ENCODE peak calls at places on chromosome 11, in four cellular contexts. H is A549, T is hepatocyte, R is PC-3. W is an unnamed sample.

GRCh38 chr11:76935030-76935429 is 74.3 kb downstream of the ACER3 start:
- DNase-seq in H (peak; percentile 31), T (no peak), R (no peak), W (no peak)

GRCh38 chr11:46382644-46383403 is 1.4 kb downstream of the MDK start:
- DNase-seq in H (peak; percentile 75), T (peak; percentile 68), R (peak; percentile 36), W (peak; percentile 66)

GRCh38 chr11:33893711-33894401 is 2.0 kb upstream of the LMO2 start:
- DNase-seq in H (no peak), T (no peak), R (no peak), W (no peak)

GRCh38 chr11:128187829-128188228 is 399.5 kb downstream of the ETS1 start:
- DNase-seq in H (no peak), T (no peak), R (no peak), W (no peak)

GRCh38 chr11:58549644-58550043 is 26.0 kb downstream of the LPXN start:
- DNase-seq in H (no peak), T (no peak), R (no peak), W (no peak)

GRCh38 chr11:27612932-27613669 is 87.2 kb downstream of the BDNF start:
- DNase-seq in H (no peak), T (no peak), R (peak; percentile 61), W (no peak)

GRCh38 chr11:75305993-75306392 is 45.5 kb downstream of the ARRB1 start:
- DNase-seq in H (no peak), T (no peak), R (no peak), W (no peak)

GRCh38 chr11:75349540-75350116 is 1.8 kb downstream of the ARRB1 start:
- DNase-seq in H (no peak), T (no peak), R (no peak), W (peak; percentile 58)

GRCh38 chr11:100757636-100758035 is 70.5 kb downstream of the ARHGAP42 start:
- DNase-seq in H (no peak), T (no peak), R (no peak), W (no peak)

GRCh38 chr11:107044503-107044902 is 26.2 kb upstream of the GUCY1A2 start:
- DNase-seq in H (no peak), T (no peak), R (peak; percentile 40), W (no peak)

GRCh38 chr11:65867284-65868071 is 5.1 kb downstream of the EFEMP2 start:
- DNase-seq in H (no peak), T (no peak), R (no peak), W (no peak)

GRCh38 chr11:134476435-134477021 is 64.5 kb upstream of the B3GAT1 start:
- DNase-seq in H (no peak), T (peak; percentile 62), R (peak; percentile 31), W (no peak)

GRCh38 chr11:14894657-14895598 is 2.9 kb upstream of the CYP2R1 start:
- DNase-seq in H (no peak), T (peak; percentile 18), R (no peak), W (no peak)

GRCh38 chr11:63769719-63770443 is 1.3 kb upstream of the ZFTA start:
- DNase-seq in H (no peak), T (peak; percentile 40), R (no peak), W (no peak)

GRCh38 chr11:70502677-70503076 is 104.3 kb downstream of the CTTN start:
- DNase-seq in H (no peak), T (no peak), R (no peak), W (no peak)

GRCh38 chr11:77173494-77173893 is 45.4 kb downstream of the MYO7A start:
- DNase-seq in H (no peak), T (peak; percentile 47), R (no peak), W (no peak)

GRCh38 chr11:41861791-41862190 is 402.3 kb upstream of the LRRC4C start:
- DNase-seq in H (no peak), T (no peak), R (no peak), W (no peak)

GRCh38 chr11:72762641-72763304 is 10.6 kb upstream of the ARAP1 start:
- DNase-seq in H (no peak), T (no peak), R (no peak), W (no peak)

GRCh38 chr11:101617735-101618332 is 34.0 kb upstream of the TRPC6 start:
- DNase-seq in H (no peak), T (no peak), R (peak; percentile 72), W (no peak)

GRCh38 chr11:19389787-19390303 is 149.1 kb upstream of the E2F8 start:
- DNase-seq in H (no peak), T (peak; percentile 16), R (no peak), W (no peak)

GRCh38 chr11:93741882-93742226 is 382 bp downstream of the C11orf54 start:
- DNase-seq in H (peak; percentile 75), T (peak; percentile 76), R (peak; percentile 73), W (peak; percentile 88)

GRCh38 chr11:126573325-126574076 is 218.0 kb downstream of the ST3GAL4 start:
- DNase-seq in H (no peak), T (no peak), R (no peak), W (no peak)

GRCh38 chr11:118886681-118887111 is 3.0 kb downstream of the CXCR5 start:
- DNase-seq in H (no peak), T (no peak), R (no peak), W (no peak)

GRCh38 chr11:77557553-77557952 is 32.2 kb upstream of the AQP11 start:
- DNase-seq in H (peak; percentile 61), T (no peak), R (peak; percentile 57), W (no peak)

GRCh38 chr11:67230406-67230805 is 35.9 kb upstream of the GRK2 start:
- DNase-seq in H (no peak), T (no peak), R (peak; percentile 54), W (no peak)

GRCh38 chr11:71139516-71140205 is 112.7 kb downstream of the SHANK2 start:
- DNase-seq in H (no peak), T (peak; percentile 27), R (no peak), W (peak; percentile 8)

GRCh38 chr11:75399344-75400109 is at the start of gene RPS3:
- DNase-seq in H (peak; percentile 93), T (peak; percentile 95), R (peak; percentile 96), W (peak; percentile 94)

GRCh38 chr11:15783619-15784018 is 572.7 kb downstream of the SOX6 start:
- DNase-seq in H (no peak), T (no peak), R (no peak), W (peak; percentile 57)

GRCh38 chr11:19367051-19367709 is 126.4 kb upstream of the E2F8 start:
- DNase-seq in H (no peak), T (no peak), R (peak; percentile 37), W (no peak)

GRCh38 chr11:35088676-35089075 is 50.3 kb upstream of the CD44 start:
- DNase-seq in H (no peak), T (no peak), R (peak; percentile 57), W (no peak)

GRCh38 chr11:13685461-13686108 is 17.1 kb downstream of the FAR1 start:
- DNase-seq in H (no peak), T (no peak), R (no peak), W (no peak)

GRCh38 chr11:34405079-34405858 is 33.5 kb upstream of the CAT start:
- DNase-seq in H (peak; percentile 13), T (no peak), R (no peak), W (peak; percentile 43)

GRCh38 chr11:8011981-8012444 is 24.9 kb downstream of the EIF3F start:
- DNase-seq in H (no peak), T (peak; percentile 42), R (peak; percentile 48), W (no peak)

GRCh38 chr11:81222491-81222890 is 1511.2 kb downstream of the FAM181B start:
- DNase-seq in H (no peak), T (no peak), R (no peak), W (no peak)

GRCh38 chr11:72578051-72578450 is 96.2 kb downstream of the PDE2A start:
- DNase-seq in H (no peak), T (no peak), R (no peak), W (no peak)

GRCh38 chr11:65366340-65366773 is 11.8 kb downstream of the TIGD3 start:
- DNase-seq in H (peak; percentile 88), T (peak; percentile 87), R (peak; percentile 86), W (peak; percentile 90)

GRCh38 chr11:7348432-7349298 is 97.0 kb downstream of the SYT9 start:
- DNase-seq in H (no peak), T (peak; percentile 85), R (peak; percentile 14), W (no peak)

DNA sequence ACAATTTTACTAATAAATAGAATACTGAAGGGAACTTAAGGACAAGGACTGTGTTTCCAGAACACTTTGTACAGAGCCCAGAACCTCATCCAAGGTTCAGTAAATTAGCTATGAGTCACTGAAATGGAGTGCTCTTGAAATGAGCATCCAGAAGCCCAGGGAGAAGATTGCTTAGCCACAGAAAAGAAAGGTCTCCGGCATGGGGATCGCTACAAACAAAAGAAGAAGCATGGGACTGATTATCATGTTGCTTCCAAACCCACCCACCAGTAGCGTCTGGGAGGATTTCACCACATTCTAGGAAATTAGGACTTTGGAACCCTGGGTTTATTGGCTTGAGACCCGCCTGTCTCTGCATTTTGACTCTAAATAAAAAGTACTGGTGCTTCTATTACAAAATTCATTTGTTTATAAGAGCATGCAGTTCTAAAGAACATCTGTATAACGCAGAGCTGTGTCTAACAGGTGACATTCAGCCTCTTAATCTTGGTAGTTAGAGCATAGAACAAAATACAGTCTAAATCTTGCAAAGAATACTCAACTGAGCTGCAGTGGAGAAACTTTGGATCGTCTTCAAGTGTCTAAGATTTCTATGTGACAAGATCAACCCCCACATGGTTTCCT is 35.9 kb upstream of the SESN3 start:
- DNase-seq in H (no peak), T (no peak), R (no peak), W (no peak)
- H3K27ac ChIP-seq in H (no peak overlapping the region), T (no peak overlapping the region), R (no peak overlapping the region), W (no peak overlapping the region)

DNA sequence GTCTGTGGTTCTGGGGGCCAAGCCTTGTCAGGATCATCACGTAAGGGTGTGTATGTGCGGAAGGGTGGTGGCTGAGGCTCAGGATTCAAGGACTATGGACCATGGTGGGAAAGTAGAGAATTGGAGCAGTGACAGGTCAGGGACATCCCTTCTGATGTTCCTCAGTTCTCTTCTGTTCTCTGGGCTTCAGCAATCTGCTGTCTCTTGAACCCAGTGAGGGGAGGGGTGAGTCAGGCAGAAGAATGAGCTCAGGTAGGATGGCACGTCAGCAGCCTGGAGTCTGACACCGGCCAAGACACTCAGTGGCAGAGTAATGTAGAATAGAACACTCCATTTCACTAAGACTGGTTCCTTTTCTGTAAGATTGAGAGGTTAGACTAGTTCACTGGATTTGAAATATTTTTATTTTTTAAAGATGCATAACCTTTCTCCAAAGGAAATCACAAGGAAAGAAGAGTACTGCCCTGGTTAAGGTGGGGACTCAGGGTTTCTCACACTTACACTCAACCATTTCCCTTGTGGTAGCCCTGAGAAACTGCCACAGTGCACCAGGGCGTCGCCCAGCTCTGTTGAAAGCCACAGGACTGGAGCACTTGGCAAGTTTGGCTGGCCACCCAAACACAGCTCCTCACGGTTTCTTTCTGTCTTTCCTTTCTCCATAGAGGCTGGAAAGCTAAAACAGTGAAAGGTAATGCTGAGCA is 23.2 kb upstream of the MICAL2 start:
- DNase-seq in H (peak; percentile 81), T (no peak), R (peak; percentile 74), W (peak; percentile 51)
- H3K4me3 ChIP-seq in H (peak overlapping the region; percentile 24), T (no peak overlapping the region), R (peak overlapping the region; percentile 51), W (no peak overlapping the region)

GRCh38 chr11:114075891-114076441 is 16.5 kb downstream of the ZBTB16 start:
- DNase-seq in H (peak; percentile 30), T (peak; percentile 80), R (peak; percentile 51), W (peak; percentile 42)
- H3K4me1 ChIP-seq in H (no peaks in the 10 kb centered on the region), T (peaks cover 84% of the 10 kb centered on the region), R (no peaks in the 10 kb centered on the region), W (peaks cover 29% of the 10 kb centered on the region)

DNA sequence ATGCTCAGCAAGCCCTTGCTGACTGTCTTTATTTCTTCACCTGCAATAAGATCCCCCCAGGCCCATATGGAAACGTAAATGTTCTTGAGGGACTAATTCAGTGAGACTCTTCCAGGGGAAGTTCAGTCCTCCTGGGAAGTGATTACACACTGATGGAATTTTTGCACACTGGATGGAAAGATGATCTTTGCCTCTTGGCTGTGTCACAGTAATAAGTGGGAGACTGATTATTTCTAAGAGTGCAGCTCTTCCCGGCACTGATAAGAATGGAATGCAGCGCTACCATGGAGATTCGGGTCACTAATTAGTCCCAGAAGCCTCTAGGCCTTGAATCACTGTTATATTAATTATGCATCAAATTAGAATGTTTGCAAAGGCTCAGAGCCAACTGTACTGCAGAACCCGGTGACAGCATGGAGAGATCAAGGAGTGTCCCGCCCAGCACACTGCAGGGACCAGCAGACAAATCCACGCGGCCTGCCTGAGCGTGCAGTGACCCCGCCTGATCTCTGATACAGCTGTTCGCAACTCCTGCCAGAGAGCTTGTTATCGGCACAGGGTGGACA is 178.3 kb downstream of the SNX19 start:
- DNase-seq in H (no peak), T (peak; percentile 41), R (peak; percentile 72), W (peak; percentile 95)
- H3K27ac ChIP-seq in H (no peak overlapping the region), T (peak overlapping the region; percentile 42), R (peak overlapping the region; percentile 74), W (no peak overlapping the region)